ENCODE peak calls at places on chromosomes 11 and 22, in ten cellular contexts. O, H, Q, L, F, E, J, B, K and C are unnamed samples.

GRCh38 chr11:2300290-2300935 is 1.3 kb downstream of the C11orf21 start:
- DNase-seq in Q (no peak), J (no peak), O (no peak), E (peak; percentile 59), B (no peak), K (no peak), H (no peak), F (peak; percentile 69), L (peak; percentile 22), C (peak; percentile 4)

GRCh38 chr11:85704967-85705366 is 19.0 kb upstream of the CCDC89 start:
- DNase-seq in K (no peak), J (no peak), F (no peak), H (no peak), L (no peak), Q (no peak), O (no peak), E (no peak), B (no peak), C (no peak)

GRCh38 chr11:76086713-76087635 is 119.3 kb downstream of the WNT11 start:
- DNase-seq in K (no peak), Q (peak; percentile 88), L (no peak), B (peak; percentile 36), F (no peak), E (no peak), H (peak; percentile 73), O (no peak), J (peak; percentile 63), C (no peak)

GRCh38 chr22:27206001-27206746 is 548.8 kb downstream of the MIAT start:
- DNase-seq in E (no peak), F (no peak), K (no peak), J (peak; percentile 60), Q (peak; percentile 73), L (no peak), B (peak; percentile 58), O (peak; percentile 29), H (peak; percentile 71), C (no peak)

GRCh38 chr11:20030472-20030871 is 129.8 kb downstream of the DBX1 start:
- DNase-seq in B (no peak), H (no peak), O (no peak), K (no peak), L (no peak), J (no peak), F (no peak), E (no peak), Q (no peak), C (no peak)

GRCh38 chr22:38694049-38694448 is 6.7 kb downstream of the JOSD1 start:
- DNase-seq in B (no peak), Q (no peak), J (no peak), K (no peak), L (no peak), E (peak; percentile 68), H (no peak), O (no peak), F (no peak), C (no peak)

GRCh38 chr22:49664371-49664881 is 163.2 kb downstream of the BRD1 start:
- DNase-seq in L (no peak), E (no peak), J (no peak), H (no peak), O (no peak), K (no peak), B (no peak), F (peak; percentile 44), Q (no peak), C (no peak)

GRCh38 chr11:59040607-59041006 is 45.5 kb upstream of the GLYATL1B start:
- DNase-seq in F (no peak), O (no peak), Q (no peak), L (no peak), H (no peak), K (peak; percentile 27), B (no peak), E (no peak), J (no peak), C (no peak)

GRCh38 chr11:117950999-117951961 is 22.1 kb upstream of the TMPRSS13 start:
- DNase-seq in K (peak; percentile 74), L (peak; percentile 52), E (peak; percentile 64), F (no peak), Q (no peak), H (no peak), O (no peak), J (no peak), B (no peak), C (no peak)
- H3K4me3 ChIP-seq in K (no peak overlapping the region), L (peak overlapping the region; percentile 46), E (no peak overlapping the region), F (no peak overlapping the region), Q (no peak overlapping the region), H (no peak overlapping the region), O (no peak overlapping the region), J (no peak overlapping the region), B (no peak overlapping the region), C (no peak overlapping the region)

GRCh38 chr11:94702481-94702880 is 65.7 kb upstream of the AMOTL1 start:
- DNase-seq in H (no peak), O (no peak), E (no peak), Q (no peak), B (no peak), L (no peak), K (no peak), F (no peak), J (no peak), C (no peak)

GRCh38 chr11:94708642-94709041 is 59.5 kb upstream of the AMOTL1 start:
- DNase-seq in F (no peak), B (no peak), H (no peak), K (no peak), O (peak; percentile 41), E (no peak), J (no peak), Q (no peak), L (no peak), C (no peak)

GRCh38 chr11:94705419-94705818 is 62.7 kb upstream of the AMOTL1 start:
- DNase-seq in L (no peak), J (no peak), B (no peak), E (no peak), K (no peak), Q (no peak), H (no peak), F (no peak), O (no peak), C (no peak)

GRCh38 chr11:94708176-94708575 is 60.0 kb upstream of the AMOTL1 start:
- DNase-seq in O (no peak), F (no peak), L (no peak), K (no peak), B (no peak), H (no peak), J (no peak), E (no peak), Q (no peak), C (no peak)

DNA sequence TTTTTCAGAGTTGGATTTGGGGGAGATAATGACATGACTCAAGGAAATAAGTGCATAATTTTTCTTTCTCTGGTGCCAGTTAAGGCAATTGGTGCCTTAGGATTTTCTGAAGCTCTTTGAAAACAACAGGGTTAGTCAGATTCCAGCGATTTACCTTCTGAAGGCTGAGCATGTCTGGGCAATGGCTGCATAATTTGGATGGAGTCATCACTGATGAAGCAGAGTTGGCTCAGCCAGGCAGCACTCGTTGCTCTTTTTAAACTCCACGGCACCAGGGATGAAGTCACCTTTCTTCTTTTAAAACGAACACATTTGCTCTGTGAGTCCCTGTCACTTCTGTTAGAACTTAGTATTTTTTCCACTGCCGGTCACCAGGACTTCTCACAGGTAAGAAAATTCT is 61.9 kb upstream of the AMOTL1 start:
- DNase-seq in H (peak; percentile 79), F (no peak), B (no peak), O (peak; percentile 99), E (no peak), K (no peak), Q (peak; percentile 37), L (no peak), J (no peak), C (no peak)
- H3K4me3 ChIP-seq in H (no peak overlapping the region), F (no peak overlapping the region), B (no peak overlapping the region), O (peak overlapping the region; percentile 76), E (no peak overlapping the region), K (no peak overlapping the region), Q (no peak overlapping the region), L (no peak overlapping the region), J (no peak overlapping the region), C (no peak overlapping the region)

GRCh38 chr22:46589141-46589748 is 30.9 kb upstream of the GRAMD4 start:
- DNase-seq in J (no peak), Q (no peak), B (no peak), K (no peak), H (no peak), E (peak; percentile 44), L (no peak), F (no peak), O (no peak), C (no peak)

GRCh38 chr22:46588279-46589140 is 31.7 kb upstream of the GRAMD4 start:
- DNase-seq in B (no peak), F (peak; percentile 72), L (no peak), Q (no peak), E (peak; percentile 58), O (no peak), H (no peak), J (no peak), K (peak; percentile 87), C (no peak)

GRCh38 chr22:46586531-46587011 is 33.6 kb upstream of the GRAMD4 start:
- DNase-seq in H (no peak), E (peak; percentile 61), O (no peak), B (no peak), L (no peak), K (no peak), Q (no peak), F (peak; percentile 60), J (no peak), C (no peak)

GRCh38 chr22:46587067-46587471 is 33.1 kb upstream of the GRAMD4 start:
- DNase-seq in E (no peak), K (peak; percentile 55), J (no peak), F (no peak), L (no peak), O (no peak), Q (no peak), B (no peak), H (no peak), C (no peak)

DNA sequence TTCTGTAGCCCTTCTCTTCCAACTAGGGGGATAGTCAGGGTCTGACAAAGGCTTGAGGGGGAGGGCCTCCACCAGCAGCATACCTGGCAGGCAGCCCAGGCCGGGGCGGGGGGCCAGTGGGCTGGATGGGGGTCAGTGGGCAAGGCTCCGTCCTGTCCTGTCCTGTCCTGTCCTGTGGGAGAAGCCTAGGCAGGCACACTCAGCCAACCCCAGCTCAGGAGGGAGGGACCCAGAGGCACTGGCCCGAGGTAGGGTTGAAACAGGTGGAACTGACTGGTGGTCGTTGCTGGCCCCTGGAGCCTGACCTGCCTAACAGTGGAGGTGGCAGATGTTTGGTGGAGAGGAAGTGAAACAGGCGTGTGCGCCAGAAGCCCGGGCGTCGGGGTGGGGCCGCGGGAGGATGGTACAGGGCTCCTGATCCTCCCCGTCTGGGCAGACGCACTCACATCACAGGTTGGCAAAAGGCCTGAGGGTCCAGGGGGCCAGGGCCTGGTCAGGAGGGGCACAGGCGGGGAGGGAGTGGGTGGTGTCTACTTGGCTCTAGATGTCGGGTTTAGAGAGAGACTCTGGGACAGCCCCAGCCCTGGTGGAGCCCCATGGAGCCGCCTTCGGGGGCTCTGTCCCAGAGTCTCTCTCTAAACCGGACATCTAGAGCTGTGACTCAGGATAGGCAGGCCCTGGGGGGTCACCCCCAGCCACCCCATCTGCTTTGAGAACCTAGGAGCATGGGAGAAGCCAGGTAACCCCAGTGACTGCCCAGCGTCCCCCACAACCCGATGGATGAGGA is 32.5 kb upstream of the GRAMD4 start:
- DNase-seq in K (peak; percentile 92), J (no peak), B (no peak), F (peak; percentile 72), O (no peak), E (peak; percentile 90), Q (no peak), H (no peak), L (no peak), C (no peak)
- H3K4me3 ChIP-seq in K (peak overlapping the region; percentile 72), J (no peak overlapping the region), B (no peak overlapping the region), F (peak overlapping the region; percentile 10), O (no peak overlapping the region), E (no peak overlapping the region), Q (no peak overlapping the region), H (no peak overlapping the region), L (no peak overlapping the region), C (no peak overlapping the region)

DNA sequence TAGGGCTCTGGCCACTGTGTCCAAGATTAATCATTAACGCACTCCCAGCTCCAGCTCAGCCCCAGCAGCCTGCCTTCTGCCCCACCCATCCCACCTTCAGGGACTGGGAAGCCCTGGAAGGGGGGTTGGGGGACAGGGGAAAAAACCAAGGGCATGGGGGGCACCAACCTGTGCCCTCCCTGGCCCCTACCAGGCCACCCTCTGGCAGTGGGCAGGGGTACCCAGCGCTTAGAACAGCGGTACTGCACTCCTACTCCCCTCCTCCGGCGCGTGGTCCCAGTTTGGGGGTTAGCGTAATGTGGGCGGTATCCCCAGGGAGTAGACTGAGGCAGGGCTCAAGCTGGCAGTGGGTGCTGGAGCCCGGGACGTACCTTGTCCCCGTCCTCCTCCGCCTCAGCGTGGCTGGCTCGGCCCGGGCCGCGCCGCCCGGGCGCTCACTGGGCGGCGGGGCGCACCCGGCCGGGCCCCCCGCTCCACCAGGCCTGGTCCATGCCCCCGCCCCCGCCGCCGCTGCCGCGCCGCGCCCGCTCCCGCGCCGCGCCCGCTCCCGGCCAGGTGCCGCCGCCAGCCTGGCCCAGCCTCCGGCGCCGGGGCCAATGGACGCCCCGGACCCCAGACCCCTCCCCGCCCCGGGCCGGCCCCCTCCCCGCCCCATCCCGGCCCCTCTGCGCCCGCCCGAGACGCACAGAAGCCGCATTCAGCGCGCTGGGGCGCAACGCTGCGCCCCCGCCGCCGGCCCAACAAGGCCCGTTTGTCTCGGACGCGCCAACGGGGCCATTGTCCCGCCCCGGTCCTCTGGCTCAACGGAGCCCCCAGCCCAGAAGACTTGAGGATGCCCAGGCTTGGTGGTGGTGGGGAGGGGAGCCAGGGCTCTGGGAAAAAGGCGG is at the start of gene GAL3ST1:
- DNase-seq in Q (no peak), L (no peak), E (no peak), K (no peak), H (no peak), F (no peak), B (no peak), O (no peak), J (no peak), C (no peak)
- H3K4me3 ChIP-seq in Q (no peak within 1 kb of the TSS), L (no peak within 1 kb of the TSS), E (peak within 1 kb of the TSS; percentile 9), K (no peak within 1 kb of the TSS), H (no peak within 1 kb of the TSS), F (peak within 1 kb of the TSS; percentile 16), B (no peak within 1 kb of the TSS), O (no peak within 1 kb of the TSS), J (no peak within 1 kb of the TSS), C (no peak within 1 kb of the TSS)